ENCODE peak calls at places on chromosomes 4 and X, in seven cellular contexts. Q is effector memory CD8-positive, alpha-beta T cell; F is ecto neural progenitor cell; Z is A549; W is GM06990; B is stimulated activated naive B cell treated with anti-CD40 and anti-IgM and Interleukin-4, amounts not matched to agents 10 μg/mL and 1 μg/mL and 100 μg/mL, for 72 hours; T is NCI-H2029. X is an unnamed sample.

GRCh38 chrX:132219343-132219768 is at the start of gene RAP2C:
- DNase-seq in Z (peak), F (peak), T (peak), Q (peak), W (peak), B (peak), X (peak)

GRCh38 chrX:8981742-8982141 is 52.2 kb downstream of the FAM9B start:
- DNase-seq in B (no peak), W (no peak), Z (no peak), T (no peak), F (no peak), Q (peak), X (no peak)

GRCh38 chr4:118400362-118400761 is 47.6 kb upstream of the PRSS12 start:
- DNase-seq in F (no peak), T (no peak), B (no peak), Z (no peak), Q (no peak), W (no peak), X (no peak)

GRCh38 chr4:169024762-169025161 is 14.7 kb upstream of the CBR4 start:
- DNase-seq in W (no peak), T (peak), B (no peak), Q (no peak), F (no peak), Z (peak), X (peak)

GRCh38 chrX:32708542-32708941 is 502.8 kb downstream of the DMD start:
- DNase-seq in F (no peak), T (no peak), Z (no peak), B (no peak), Q (no peak), W (no peak), X (no peak)

GRCh38 chrX:148658115-148658725 is 157.8 kb downstream of the AFF2 start:
- DNase-seq in Z (no peak), W (no peak), B (no peak), F (no peak), Q (no peak), T (no peak), X (no peak)

GRCh38 chr4:187171731-187172339 is 448.2 kb upstream of the FAT1 start:
- DNase-seq in F (no peak), T (no peak), W (no peak), Z (no peak), Q (no peak), B (no peak), X (no peak)

GRCh38 chrX:48493890-48494364 is 14.9 kb upstream of the PORCN start:
- DNase-seq in Z (no peak), B (no peak), Q (no peak), W (no peak), F (peak), T (no peak), X (peak)

GRCh38 chr4:24686866-24687672 is 102.7 kb upstream of the DHX15 start:
- DNase-seq in B (no peak), W (no peak), Z (peak), Q (no peak), F (peak), T (no peak), X (peak)